ENCODE peak calls at places on chromosomes 7 and 10, in five cellular contexts. One of them, this sample, is unnamed.

GRCh38 chr7:75984130-75985008 is 10.0 kb downstream of the TMEM120A start:
- DNase-seq in heart left ventricle: no peak
- DNase-seq in cardiac fibroblast: no peak
- DNase-seq in colonic mucosa: no peak
- DNase-seq in OCI-LY7: no peak
- DNase-seq in this sample: peak; percentile 61

GRCh38 chr7:116271980-116272886 is 61.9 kb downstream of the TES start:
- DNase-seq in heart left ventricle: peak; percentile 36
- DNase-seq in cardiac fibroblast: peak; percentile 95
- DNase-seq in colonic mucosa: peak; percentile 32
- DNase-seq in OCI-LY7: no peak
- DNase-seq in this sample: no peak

GRCh38 chr7:26187380-26188290 is 12.9 kb downstream of the HNRNPA2B1 start:
- DNase-seq in heart left ventricle: no peak
- DNase-seq in cardiac fibroblast: no peak
- DNase-seq in colonic mucosa: no peak
- DNase-seq in OCI-LY7: peak; percentile 43
- DNase-seq in this sample: no peak

GRCh38 chr7:128247640-128248194 is 6.6 kb downstream of the LEP start:
- DNase-seq in heart left ventricle: no peak
- DNase-seq in cardiac fibroblast: peak; percentile 26
- DNase-seq in colonic mucosa: no peak
- DNase-seq in OCI-LY7: no peak
- DNase-seq in this sample: no peak

GRCh38 chr10:93701903-93702277 is 502 bp downstream of the FRA10AC1 start:
- DNase-seq in heart left ventricle: no peak
- DNase-seq in cardiac fibroblast: peak; percentile 54
- DNase-seq in colonic mucosa: peak; percentile 21
- DNase-seq in OCI-LY7: no peak
- DNase-seq in this sample: no peak

GRCh38 chr10:19832624-19833507 is 16.6 kb downstream of the PLXDC2 start:
- DNase-seq in heart left ventricle: no peak
- DNase-seq in cardiac fibroblast: no peak
- DNase-seq in colonic mucosa: no peak
- DNase-seq in OCI-LY7: no peak
- DNase-seq in this sample: no peak

GRCh38 chr10:124087672-124088634 is 5.4 kb downstream of the CHST15 start:
- DNase-seq in heart left ventricle: no peak
- DNase-seq in cardiac fibroblast: no peak
- DNase-seq in colonic mucosa: peak; percentile 77
- DNase-seq in OCI-LY7: no peak
- DNase-seq in this sample: peak; percentile 89

GRCh38 chr10:86645111-86645445 is 9.3 kb upstream of the OPN4 start:
- DNase-seq in heart left ventricle: no peak
- DNase-seq in cardiac fibroblast: no peak
- DNase-seq in colonic mucosa: no peak
- DNase-seq in OCI-LY7: no peak
- DNase-seq in this sample: no peak

GRCh38 chr7:79241288-79242055 is 212.0 kb downstream of the MAGI2 start:
- DNase-seq in heart left ventricle: no peak
- DNase-seq in cardiac fibroblast: peak; percentile 69
- DNase-seq in colonic mucosa: no peak
- DNase-seq in OCI-LY7: no peak
- DNase-seq in this sample: no peak

GRCh38 chr10:59750155-59750945 is 2.9 kb downstream of the MRLN start:
- DNase-seq in heart left ventricle: peak; percentile 14
- DNase-seq in cardiac fibroblast: peak; percentile 16
- DNase-seq in colonic mucosa: no peak
- DNase-seq in OCI-LY7: no peak
- DNase-seq in this sample: no peak

DNA sequence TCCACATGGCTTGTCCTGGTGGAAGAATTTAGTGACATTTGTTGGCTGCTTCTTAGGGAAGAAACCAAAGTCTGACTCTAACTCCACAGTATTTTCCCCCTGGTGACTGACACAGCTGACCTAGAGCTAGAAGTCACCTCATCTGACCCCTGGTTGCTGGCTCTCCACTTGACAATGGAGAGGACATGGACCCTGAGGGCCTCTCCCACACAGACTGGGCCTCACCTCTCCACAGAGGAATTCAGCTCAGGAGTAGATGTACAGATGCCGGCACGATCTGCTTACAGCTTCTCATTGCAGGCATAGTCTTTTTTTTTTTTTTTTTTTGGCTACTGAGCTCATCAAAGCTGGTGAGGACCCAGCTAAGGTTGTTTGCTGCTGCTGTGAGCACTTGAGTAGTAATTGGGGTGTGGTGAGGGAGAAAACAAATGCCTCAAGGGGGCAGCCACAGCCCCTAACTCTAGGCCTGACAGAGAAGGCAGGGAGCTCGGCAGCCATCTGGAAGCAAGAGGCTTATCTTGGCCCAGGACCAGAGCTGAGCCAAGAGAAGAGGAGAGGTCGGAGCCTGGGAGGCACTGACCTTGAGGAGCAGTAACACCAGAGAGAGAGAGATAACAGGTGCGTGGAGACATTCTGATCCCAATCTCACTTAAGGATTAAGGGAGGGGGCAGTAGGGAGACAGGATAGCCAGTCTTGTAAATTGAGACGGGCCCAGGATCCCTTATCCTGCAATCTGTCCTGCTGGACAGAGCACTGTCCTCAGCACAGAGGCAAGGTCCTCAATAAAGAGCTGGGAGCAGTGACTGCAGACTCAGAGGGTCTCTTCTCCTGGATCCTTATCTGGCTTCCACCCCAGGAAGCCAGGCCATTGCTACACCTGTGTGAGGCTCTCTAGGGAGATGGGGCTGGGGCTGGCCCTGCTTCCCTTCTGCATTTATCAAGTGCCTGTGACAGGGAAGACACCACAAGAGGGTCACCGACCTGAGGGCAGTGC is 9.4 kb downstream of the PRSS58 start:
- DNase-seq in heart left ventricle: no peak
- DNase-seq in cardiac fibroblast: no peak
- DNase-seq in colonic mucosa: no peak
- DNase-seq in OCI-LY7: no peak
- DNase-seq in this sample: no peak
- TF ChIP-seq CTCF in heart left ventricle: no peak
- TF ChIP-seq CTCF in cardiac fibroblast: no peak
- TF ChIP-seq CTCF in colonic mucosa: no peak
- TF ChIP-seq CTCF in OCI-LY7: no peak
- TF ChIP-seq CTCF in this sample: no peak

GRCh38 chr10:112407696-112408095 is 33.8 kb downstream of the ACSL5 start:
- DNase-seq in heart left ventricle: no peak
- DNase-seq in cardiac fibroblast: no peak
- DNase-seq in colonic mucosa: no peak
- DNase-seq in OCI-LY7: no peak
- DNase-seq in this sample: no peak

GRCh38 chr10:112404612-112405011 is 30.7 kb downstream of the ACSL5 start:
- DNase-seq in heart left ventricle: no peak
- DNase-seq in cardiac fibroblast: no peak
- DNase-seq in colonic mucosa: no peak
- DNase-seq in OCI-LY7: no peak
- DNase-seq in this sample: no peak

GRCh38 chr10:112397592-112397991 is 23.7 kb downstream of the ACSL5 start:
- DNase-seq in heart left ventricle: no peak
- DNase-seq in cardiac fibroblast: no peak
- DNase-seq in colonic mucosa: no peak
- DNase-seq in OCI-LY7: no peak
- DNase-seq in this sample: no peak

DNA sequence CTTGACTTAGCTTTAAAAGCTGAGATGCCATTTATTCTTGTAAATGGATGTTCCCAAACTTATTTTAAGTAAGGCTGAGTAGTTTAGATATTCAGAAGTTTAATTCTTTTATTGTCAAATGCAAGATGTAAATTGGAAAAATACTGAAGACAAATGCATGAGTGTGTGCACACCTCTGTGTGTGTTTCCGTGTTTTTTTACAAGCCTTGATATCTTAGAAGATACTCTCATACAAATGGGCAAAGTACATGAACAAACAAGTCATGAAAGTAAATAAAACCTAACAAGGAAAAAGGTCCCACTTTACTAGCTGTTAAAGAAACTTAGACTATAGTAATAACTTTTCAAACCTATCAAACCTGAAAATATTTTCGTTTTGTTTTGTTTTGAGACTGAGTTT is 29.0 kb downstream of the ACSL5 start:
- DNase-seq in heart left ventricle: no peak
- DNase-seq in cardiac fibroblast: no peak
- DNase-seq in colonic mucosa: no peak
- DNase-seq in OCI-LY7: no peak
- DNase-seq in this sample: no peak
- H3K4me3 ChIP-seq in heart left ventricle: no peak overlapping the region
- H3K4me3 ChIP-seq in cardiac fibroblast: no peak overlapping the region
- H3K4me3 ChIP-seq in colonic mucosa: no peak overlapping the region
- H3K4me3 ChIP-seq in OCI-LY7: no peak overlapping the region
- H3K4me3 ChIP-seq in this sample: no peak overlapping the region

DNA sequence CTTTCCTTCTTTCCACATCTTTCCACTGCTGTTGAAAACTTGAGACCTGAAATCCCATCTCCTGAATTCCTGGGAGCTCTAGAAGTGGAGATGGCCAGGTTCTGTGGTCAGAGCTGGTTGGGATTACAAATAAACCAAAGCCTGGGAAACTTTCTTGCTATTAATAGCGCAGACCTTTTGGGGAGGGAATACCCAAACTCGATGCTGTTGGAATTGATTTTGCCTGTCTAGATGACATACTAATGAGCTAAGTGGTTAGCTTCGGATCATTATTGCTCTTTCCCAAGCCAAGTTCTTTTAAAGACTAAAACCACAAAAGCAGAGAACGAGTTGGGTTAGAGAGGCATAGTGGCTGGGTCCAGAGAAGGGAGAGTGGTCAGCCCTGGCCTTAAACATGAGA is 76.6 kb downstream of the TCF7L2 start:
- DNase-seq in heart left ventricle: no peak
- DNase-seq in cardiac fibroblast: peak; percentile 43
- DNase-seq in colonic mucosa: no peak
- DNase-seq in OCI-LY7: no peak
- DNase-seq in this sample: no peak
- TF ChIP-seq CTCF in heart left ventricle: no peak
- TF ChIP-seq CTCF in cardiac fibroblast: no peak
- TF ChIP-seq CTCF in colonic mucosa: no peak
- TF ChIP-seq CTCF in OCI-LY7: no peak
- TF ChIP-seq CTCF in this sample: no peak

GRCh38 chr10:98267894-98268693 is at the start of gene LOXL4:
- DNase-seq in heart left ventricle: no peak
- DNase-seq in cardiac fibroblast: peak; percentile 29
- DNase-seq in colonic mucosa: no peak
- DNase-seq in OCI-LY7: peak; percentile 27
- DNase-seq in this sample: no peak
- H3K4me3 ChIP-seq in heart left ventricle: peak within 1 kb of the TSS; percentile 50
- H3K4me3 ChIP-seq in cardiac fibroblast: peak within 1 kb of the TSS; percentile 43
- H3K4me3 ChIP-seq in colonic mucosa: peak within 1 kb of the TSS; percentile 15
- H3K4me3 ChIP-seq in OCI-LY7: peak within 1 kb of the TSS; percentile 30
- H3K4me3 ChIP-seq in this sample: peak within 1 kb of the TSS; percentile 53

GRCh38 chr10:132914732-132915131 is 27.6 kb downstream of the CFAP46 start:
- DNase-seq in heart left ventricle: no peak
- DNase-seq in cardiac fibroblast: no peak
- DNase-seq in colonic mucosa: no peak
- DNase-seq in OCI-LY7: no peak
- DNase-seq in this sample: peak; percentile 42
- TF ChIP-seq CTCF in heart left ventricle: no peak
- TF ChIP-seq CTCF in cardiac fibroblast: no peak
- TF ChIP-seq CTCF in colonic mucosa: no peak
- TF ChIP-seq CTCF in OCI-LY7: no peak
- TF ChIP-seq CTCF in this sample: no peak

GRCh38 chr7:33053716-33054115 is 8.9 kb downstream of the NT5C3A start:
- DNase-seq in heart left ventricle: no peak
- DNase-seq in cardiac fibroblast: no peak
- DNase-seq in colonic mucosa: no peak
- DNase-seq in OCI-LY7: no peak
- DNase-seq in this sample: no peak

GRCh38 chr7:33054261-33054964 is 8.2 kb downstream of the NT5C3A start:
- DNase-seq in heart left ventricle: no peak
- DNase-seq in cardiac fibroblast: no peak
- DNase-seq in colonic mucosa: no peak
- DNase-seq in OCI-LY7: no peak
- DNase-seq in this sample: no peak

GRCh38 chr7:33048704-33049103 is 13.9 kb downstream of the NT5C3A start:
- DNase-seq in heart left ventricle: no peak
- DNase-seq in cardiac fibroblast: no peak
- DNase-seq in colonic mucosa: no peak
- DNase-seq in OCI-LY7: no peak
- DNase-seq in this sample: no peak

GRCh38 chr7:33048257-33048656 is 14.3 kb downstream of the NT5C3A start:
- DNase-seq in heart left ventricle: no peak
- DNase-seq in cardiac fibroblast: no peak
- DNase-seq in colonic mucosa: no peak
- DNase-seq in OCI-LY7: no peak
- DNase-seq in this sample: no peak

DNA sequence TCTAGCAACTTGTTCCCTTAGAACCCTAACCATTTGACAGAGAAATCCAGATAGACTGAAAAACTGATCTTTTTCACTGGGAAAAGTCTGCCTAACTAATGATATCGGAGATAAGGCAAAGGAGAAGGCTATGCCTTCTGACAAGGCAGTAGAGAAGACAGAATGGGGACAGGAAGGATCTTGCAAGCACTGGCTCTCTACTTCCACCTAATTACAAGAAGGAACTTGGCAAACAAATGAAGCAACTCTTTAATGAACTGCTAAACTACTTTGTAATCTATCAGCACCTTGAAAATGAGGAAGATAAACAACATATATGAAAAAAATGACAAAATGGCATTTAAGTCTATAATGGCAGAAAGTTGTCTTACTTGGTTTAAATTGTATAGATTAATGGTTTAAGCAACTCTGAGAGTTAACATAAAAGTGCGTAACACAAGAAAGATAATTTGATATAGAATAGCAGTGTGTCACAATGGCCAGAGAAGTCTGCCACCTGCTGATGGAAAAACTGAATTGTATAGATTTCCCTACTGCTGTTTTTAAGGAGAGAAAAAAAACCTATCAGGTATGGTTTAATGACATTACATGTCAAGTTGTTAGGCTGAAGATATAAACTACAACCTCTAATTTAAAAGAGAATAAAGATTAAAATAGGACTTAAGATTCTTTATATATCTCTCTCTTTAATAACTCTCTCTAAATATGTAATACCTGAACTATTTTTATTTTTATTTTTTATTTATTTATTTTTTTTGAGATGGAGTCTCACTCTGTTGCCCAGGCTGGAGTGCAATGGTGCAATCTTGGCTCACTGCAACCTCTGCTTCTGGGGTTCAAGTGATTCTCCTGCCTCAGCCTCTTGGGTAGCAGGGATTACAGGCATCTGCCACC is 11.9 kb downstream of the NT5C3A start:
- DNase-seq in heart left ventricle: no peak
- DNase-seq in cardiac fibroblast: peak; percentile 67
- DNase-seq in colonic mucosa: peak; percentile 56
- DNase-seq in OCI-LY7: peak; percentile 60
- DNase-seq in this sample: no peak
- H3K4me3 ChIP-seq in heart left ventricle: no peak overlapping the region
- H3K4me3 ChIP-seq in cardiac fibroblast: no peak overlapping the region
- H3K4me3 ChIP-seq in colonic mucosa: no peak overlapping the region
- H3K4me3 ChIP-seq in OCI-LY7: peak overlapping the region; percentile 46
- H3K4me3 ChIP-seq in this sample: peak overlapping the region; percentile 18